ENCODE peak calls at places on chromosome X, in four cellular contexts. N is CD4-positive, alpha-beta memory T cell; E is colonic mucosa; G is tibial artery. S is an unnamed sample.
A peak's percentile ranks its signal among the peaks of the same experiment; 100 is the strongest.

GRCh38 chrX:44223150-44223549 is 120.3 kb downstream of the EFHC2 start:
- DNase-seq in E (peak; percentile 73), N (no peak), G (no peak), S (no peak)

GRCh38 chrX:130159776-130160175 is 5.9 kb downstream of the AIFM1 start:
- DNase-seq in E (no peak), N (no peak), G (no peak), S (no peak)

GRCh38 chrX:118066867-118067515 is 49.6 kb downstream of the KLHL13 start:
- DNase-seq in E (no peak), N (no peak), G (no peak), S (no peak)

GRCh38 chrX:68895339-68896250 is 66.8 kb downstream of the EFNB1 start:
- DNase-seq in N (no peak), E (peak; percentile 66), G (peak; percentile 71), S (no peak)

GRCh38 chrX:150365051-150365952 is 2.2 kb downstream of the MAMLD1 start:
- DNase-seq in G (peak; percentile 85), N (peak; percentile 59), E (peak; percentile 62), S (no peak)

GRCh38 chrX:55919367-55920221 is 202.0 kb downstream of the RRAGB start:
- DNase-seq in N (no peak), G (no peak), E (no peak), S (no peak)

GRCh38 chrX:12903646-12904045 is 2.8 kb upstream of the TLR8 start:
- DNase-seq in N (no peak), G (no peak), E (no peak), S (no peak)

GRCh38 chrX:148459343-148459742 is 41.1 kb upstream of the AFF2 start:
- DNase-seq in G (no peak), N (no peak), E (no peak), S (no peak)

GRCh38 chrX:39848243-39848642 is 249.5 kb downstream of the BCOR start:
- DNase-seq in E (no peak), N (no peak), G (no peak), S (no peak)

GRCh38 chrX:15151267-15152196 is 118.4 kb downstream of the ASB9 start:
- DNase-seq in N (peak; percentile 11), G (no peak), E (no peak), S (peak; percentile 11)

GRCh38 chrX:72243472-72243871 is 4.6 kb upstream of the ERCC6L start:
- DNase-seq in G (no peak), E (no peak), N (no peak), S (no peak)

DNA sequence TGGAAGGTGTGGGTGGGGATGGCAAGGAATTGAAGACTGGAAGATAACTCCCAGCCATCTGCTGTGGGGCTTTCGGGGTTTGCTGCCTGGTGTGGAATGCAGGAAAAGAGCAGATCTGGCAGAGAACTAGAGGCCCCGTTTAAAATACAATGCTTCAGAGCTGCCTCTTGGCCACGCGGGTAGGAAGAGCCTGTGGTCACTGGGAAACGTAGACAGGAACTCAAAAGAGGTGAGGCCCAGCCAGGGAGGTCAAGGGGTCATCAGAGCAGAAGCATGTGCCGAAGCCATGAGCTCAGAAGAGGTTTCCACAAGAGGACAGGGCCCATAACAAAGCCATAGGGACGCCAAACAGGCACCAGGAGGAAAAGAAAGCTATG is 14.5 kb upstream of the STS start:
- DNase-seq in N (no peak), E (no peak), G (no peak), S (no peak)
- H3K27ac ChIP-seq in N (no peak overlapping the region), E (peak overlapping the region; percentile 77), G (no peak overlapping the region), S (no peak overlapping the region)

DNA sequence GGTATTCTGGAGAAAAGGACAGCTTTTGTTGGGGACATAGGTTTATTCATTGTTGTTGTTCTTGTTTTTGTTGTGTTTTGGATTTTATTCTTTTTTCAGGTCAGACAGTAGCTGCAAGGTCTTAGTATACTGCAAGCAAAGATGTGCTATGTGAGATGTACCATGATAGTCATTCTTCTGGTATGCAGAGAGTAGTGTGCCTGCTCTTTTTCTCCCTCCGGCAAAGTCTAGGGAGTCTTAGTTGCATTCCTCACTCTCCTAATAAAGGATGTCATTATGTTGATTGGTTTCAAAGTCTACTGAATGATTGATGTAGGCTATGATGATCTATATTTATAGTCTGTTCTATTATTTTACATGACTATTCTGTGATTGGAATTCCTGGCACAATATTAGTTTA is 119.9 kb upstream of the POF1B start:
- DNase-seq in G (no peak), E (no peak), N (no peak), S (no peak)
- H3K27ac ChIP-seq in G (no peak overlapping the region), E (no peak overlapping the region), N (no peak overlapping the region), S (no peak overlapping the region)

GRCh38 chrX:53039239-53039638 is 9.3 kb upstream of the GPR173 start:
- DNase-seq in G (no peak), N (no peak), E (no peak), S (no peak)
- H3K27ac ChIP-seq in G (no peak overlapping the region), N (no peak overlapping the region), E (no peak overlapping the region), S (no peak overlapping the region)

GRCh38 chrX:110286126-110286525 is 31.8 kb downstream of the AMMECR1 start:
- DNase-seq in G (no peak), N (no peak), E (no peak), S (no peak)

GRCh38 chrX:110284159-110284558 is 33.7 kb downstream of the AMMECR1 start:
- DNase-seq in G (no peak), N (no peak), E (no peak), S (no peak)

GRCh38 chrX:110282922-110283321 is 35.0 kb downstream of the AMMECR1 start:
- DNase-seq in E (no peak), G (no peak), N (no peak), S (no peak)

DNA sequence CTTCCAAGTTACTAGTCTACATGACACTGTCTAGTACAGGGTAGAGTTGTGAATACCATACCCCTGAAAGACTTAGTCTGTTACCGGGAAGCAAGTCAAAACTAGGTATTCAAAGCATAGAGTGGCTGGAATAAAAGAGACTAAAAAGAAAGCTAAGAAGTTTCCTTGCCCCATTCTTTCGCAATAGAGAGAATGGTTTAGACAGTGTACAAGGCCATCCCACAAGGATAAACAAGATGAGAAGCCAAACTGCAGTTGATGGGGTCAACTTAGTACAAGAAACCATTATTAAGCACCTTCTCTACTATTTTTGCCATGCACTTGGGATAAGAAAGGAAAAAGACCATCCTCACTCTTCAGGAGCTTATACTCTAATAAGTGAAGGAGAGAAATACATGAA is 30.3 kb downstream of the AMMECR1 start:
- DNase-seq in E (no peak), N (no peak), G (no peak), S (no peak)
- H3K27ac ChIP-seq in E (no peak overlapping the region), N (no peak overlapping the region), G (no peak overlapping the region), S (no peak overlapping the region)

GRCh38 chrX:134374910-134375309 is 85.1 kb upstream of the HPRT1 start:
- DNase-seq in N (no peak), E (no peak), G (no peak), S (no peak)
- H3K27ac ChIP-seq in N (peak overlapping the region; percentile 82), E (no peak overlapping the region), G (no peak overlapping the region), S (no peak overlapping the region)

DNA sequence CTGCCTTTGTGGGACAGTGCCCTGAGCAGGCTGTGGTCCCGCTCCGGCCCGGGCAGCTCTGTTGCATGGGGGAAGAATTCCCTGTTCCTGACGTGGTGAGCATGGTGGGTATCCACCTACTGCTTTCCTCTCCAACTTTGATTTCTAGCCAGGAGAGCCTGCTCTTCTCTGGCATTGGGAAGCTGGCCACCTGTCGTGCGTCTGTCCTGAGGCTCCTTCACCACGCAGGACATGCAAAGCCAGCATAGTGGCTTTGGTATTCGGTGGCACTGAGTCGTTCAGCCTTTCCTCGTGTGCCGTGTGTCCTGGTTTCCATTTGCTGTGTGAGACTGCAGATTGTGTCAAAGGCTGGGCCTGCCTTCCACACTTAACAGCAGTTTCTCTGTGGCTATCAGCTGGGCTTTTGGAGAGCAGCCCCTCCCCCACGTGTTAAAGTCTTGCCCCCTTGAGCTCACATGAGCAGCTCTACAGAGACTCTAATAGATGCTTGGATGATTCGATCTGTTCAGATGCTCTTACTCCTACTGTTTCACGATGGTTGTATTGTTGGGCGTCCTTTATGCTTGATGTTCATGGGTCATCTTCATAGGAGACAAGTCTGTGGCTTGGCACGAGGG is 46.4 kb upstream of the CLCN4 start:
- DNase-seq in G (no peak), N (no peak), E (no peak), S (no peak)
- H3K27ac ChIP-seq in G (peak overlapping the region; percentile 37), N (peak overlapping the region; percentile 78), E (peak overlapping the region; percentile 43), S (peak overlapping the region; percentile 72)

GRCh38 chrX:37078434-37078703 is 70.2 kb downstream of the FAM47C start:
- DNase-seq in N (no peak), E (no peak), G (no peak), S (no peak)
- H3K27ac ChIP-seq in N (no peak overlapping the region), E (no peak overlapping the region), G (no peak overlapping the region), S (no peak overlapping the region)